ENCODE peak calls at places on chromosomes 12 and 14, in five cellular contexts. I is HCT116, W is fibroblast of lung, N is GM12878, Q is GM23338. T is an unnamed sample. For H3K36me3, the result is how much of the 10 kb centered on the place peaks cover.

GRCh38 chr12:9605490-9605889 is 2.2 kb downstream of the KLRB1 start:
- DNase-seq in I (no peak), W (no peak), N (no peak), Q (no peak), T (no peak)

GRCh38 chr14:64296561-64296960 is 2.4 kb upstream of the ESR2 start:
- DNase-seq in I (no peak), W (peak), N (no peak), Q (no peak), T (peak)

GRCh38 chr14:101820283-101820798 is 58.8 kb downstream of the PPP2R5C start:
- DNase-seq in I (no peak), W (no peak), N (peak), Q (no peak), T (no peak)

GRCh38 chr14:75170797-75171196 is 5.6 kb downstream of the TMED10 start:
- DNase-seq in I (no peak), W (no peak), N (no peak), Q (no peak), T (no peak)

GRCh38 chr14:49303952-49304516 is 282.1 kb downstream of the RPS29 start:
- DNase-seq in I (no peak), W (peak), N (no peak), Q (peak), T (no peak)

GRCh38 chr14:68525516-68525915 is 267.4 kb downstream of the ZFP36L1 start:
- DNase-seq in I (no peak), W (no peak), N (no peak), Q (no peak), T (no peak)

GRCh38 chr14:37903561-37904191 is 304.0 kb upstream of the SSTR1 start:
- DNase-seq in I (peak), W (peak), N (no peak), Q (peak), T (no peak)

GRCh38 chr12:31246470-31246850 is 79.5 kb downstream of the SINHCAF start:
- DNase-seq in I (no peak), W (no peak), N (no peak), Q (no peak), T (peak)

GRCh38 chr14:81164167-81164774 is 56.5 kb downstream of the GTF2A1 start:
- DNase-seq in I (peak), W (peak), N (peak), Q (peak), T (peak)

GRCh38 chr14:31541702-31542101 is 19.5 kb upstream of the NUBPL start:
- DNase-seq in I (no peak), W (no peak), N (no peak), Q (no peak), T (no peak)

GRCh38 chr12:94553130-94553519 is 93.5 kb upstream of the CEP83 start:
- DNase-seq in I (peak), W (peak), N (no peak), Q (no peak), T (peak)

GRCh38 chr12:76010732-76011458 is 20.7 kb downstream of the PHLDA1 start:
- DNase-seq in I (no peak), W (no peak), N (no peak), Q (peak), T (no peak)

GRCh38 chr12:104632724-104633181 is 176.0 kb downstream of the CHST11 start:
- DNase-seq in I (no peak), W (peak), N (no peak), Q (no peak), T (no peak)

GRCh38 chr12:131113562-131113961 is 159.9 kb downstream of the ADGRD1 start:
- DNase-seq in I (no peak), W (no peak), N (no peak), Q (no peak), T (no peak)

GRCh38 chr12:80690513-80690912 is 16.9 kb upstream of the MYF6 start:
- DNase-seq in I (no peak), W (no peak), N (no peak), Q (no peak), T (no peak)

GRCh38 chr14:25537846-25538455 is 488.0 kb upstream of the STXBP6 start:
- DNase-seq in I (no peak), W (no peak), N (no peak), Q (peak), T (no peak)

GRCh38 chr14:71996615-71997014 is 64.4 kb downstream of the RGS6 start:
- DNase-seq in I (no peak), W (no peak), N (no peak), Q (no peak), T (no peak)

GRCh38 chr14:106843951-106844483 is 1317.6 kb downstream of the TMEM121 start:
- DNase-seq in I (no peak), W (no peak), N (no peak), Q (no peak), T (peak)

GRCh38 chr14:76396714-76397187 is 20.8 kb downstream of the ESRRB start:
- DNase-seq in I (no peak), W (no peak), N (no peak), Q (no peak), T (no peak)
- H3K36me3 ChIP-seq in I (under half), W (under half), N (under half), Q (under half), T (under half)

GRCh38 chr14:23351681-23352505 is 794 bp downstream of the SLC22A17 start:
- DNase-seq in I (no peak), W (no peak), N (no peak), Q (peak), T (no peak)
- TF ChIP-seq EZH2 in I (no peak), W (peak), N (no peak), Q (no peak), T (no peak)

GRCh38 chr12:6759741-6760140 is 6.4 kb upstream of the PTMS start:
- DNase-seq in I (no peak), W (no peak), N (no peak), Q (no peak), T (no peak)

GRCh38 chr12:6753772-6754356 is 923 bp upstream of the MLF2 start:
- DNase-seq in I (no peak), W (no peak), N (no peak), Q (peak), T (no peak)

GRCh38 chr12:6758511-6758910 is 5.6 kb upstream of the MLF2 start:
- DNase-seq in I (no peak), W (no peak), N (no peak), Q (peak), T (no peak)

GRCh38 chr12:6754406-6754805 is 1.5 kb upstream of the MLF2 start:
- DNase-seq in I (no peak), W (no peak), N (no peak), Q (no peak), T (no peak)

GRCh38 chr12:6757028-6757689 is 4.2 kb upstream of the MLF2 start:
- DNase-seq in I (no peak), W (no peak), N (no peak), Q (no peak), T (no peak)
- H2AFZ ChIP-seq in I (no peak), W (no peak), N (no peak), Q (no peak), T (no peak)

DNA sequence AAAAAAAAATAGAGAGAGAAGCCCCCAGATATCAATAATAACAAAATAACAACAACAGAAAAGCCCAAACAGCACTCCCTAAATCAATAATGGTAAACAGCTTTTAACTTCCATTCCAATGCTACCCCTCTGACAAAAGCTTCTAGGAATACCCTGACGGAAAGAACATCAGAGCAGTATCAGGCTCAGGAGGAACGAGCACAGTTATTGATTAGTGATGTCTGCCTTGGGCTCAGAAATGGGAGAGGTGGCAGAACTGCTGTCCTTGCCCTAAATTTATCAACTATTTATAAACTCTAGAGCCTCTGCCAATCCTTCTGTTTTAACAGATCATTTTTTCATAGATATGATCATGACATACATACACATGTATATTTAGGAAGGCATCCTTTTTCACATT is 41.9 kb downstream of the P2RX4 start:
- DNase-seq in I (no peak), W (no peak), N (no peak), Q (no peak), T (no peak)
- H3K36me3 ChIP-seq in I (under half), W (under half), N (under half), Q (under half), T (under half)

DNA sequence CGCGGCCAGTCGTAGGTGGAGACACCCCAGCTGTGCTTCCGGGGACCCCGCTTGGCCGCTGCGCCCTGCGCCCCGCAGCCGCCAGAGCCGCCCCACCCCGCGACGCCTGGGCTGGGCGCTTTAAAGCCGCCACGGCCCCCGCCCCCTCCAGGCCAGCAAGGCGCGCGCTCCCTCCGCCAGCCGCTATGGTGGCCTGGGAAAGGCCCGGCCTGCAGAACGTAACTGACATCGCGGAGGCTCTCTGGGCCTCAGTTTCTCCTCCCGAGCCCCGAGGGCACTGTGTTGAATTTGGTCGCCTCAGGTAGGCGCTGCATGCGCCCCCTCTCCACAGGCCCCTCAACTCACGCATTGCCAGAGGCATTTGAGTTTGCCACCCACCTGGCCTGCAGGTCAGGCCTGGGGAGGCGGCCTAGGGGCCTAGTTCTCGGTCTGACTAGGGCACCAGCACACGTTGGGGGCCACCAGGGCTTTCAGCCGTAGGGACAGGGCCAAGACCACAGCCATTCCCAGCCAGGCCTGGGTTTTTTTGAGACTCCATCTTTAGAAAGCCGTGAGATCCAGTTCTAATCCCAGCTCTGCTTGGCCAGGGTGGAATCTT is at the start of gene NGB:
- DNase-seq in I (no peak), W (no peak), N (no peak), Q (peak), T (no peak)
- TF ChIP-seq EZH2 in I (no peak), W (no peak), N (no peak), Q (peak), T (no peak)

DNA sequence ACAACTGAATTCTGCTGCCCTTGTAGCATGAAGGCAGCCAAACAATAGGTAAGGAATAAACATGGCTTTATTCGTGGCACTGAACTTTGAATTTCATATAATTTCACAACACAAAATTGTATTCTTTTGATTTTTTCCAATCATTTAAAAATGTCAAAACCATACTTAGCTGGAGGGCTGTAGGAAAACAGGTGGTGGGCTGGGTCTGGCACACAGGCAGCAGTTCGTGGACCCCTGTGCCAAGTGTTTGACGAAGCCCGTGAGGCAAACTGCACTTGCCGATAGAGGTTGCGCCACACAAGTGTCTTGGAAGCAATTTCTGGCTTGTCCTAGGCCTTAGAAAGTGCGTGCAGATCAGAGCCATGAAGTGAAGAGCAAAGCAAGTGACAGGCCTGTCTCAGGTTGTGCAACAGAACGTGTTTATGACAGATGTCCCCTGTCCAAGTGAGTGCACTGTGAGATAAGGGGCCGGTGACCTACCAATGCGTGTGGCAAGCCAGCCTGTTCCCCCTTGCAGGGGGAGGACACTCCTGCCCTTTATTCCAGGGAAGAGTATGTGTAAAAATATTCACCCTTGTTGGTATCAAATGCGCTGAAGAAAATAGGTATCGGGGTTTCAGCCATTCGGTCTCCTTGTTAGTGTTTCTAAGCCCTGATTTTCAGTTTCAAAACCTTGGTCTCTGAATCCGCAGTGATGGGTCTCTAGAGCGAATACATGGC is 803 bp upstream of the CHPT1 start:
- DNase-seq in I (no peak), W (peak), N (no peak), Q (peak), T (no peak)
- H2AFZ ChIP-seq in I (peak), W (peak), N (peak), Q (peak), T (peak)

GRCh38 chr12:40330180-40330579 is 105.4 kb downstream of the LRRK2 start:
- DNase-seq in I (no peak), W (no peak), N (no peak), Q (no peak), T (no peak)
- H3K36me3 ChIP-seq in I (under half), W (under half), N (under half), Q (under half), T (under half)

GRCh38 chr14:35121887-35122695 is at the start of the genes PPP2R3C and PRORP:
- DNase-seq in I (peak), W (peak), N (peak), Q (peak), T (peak)
- TF ChIP-seq EZH2 in I (no peak), W (no peak), N (no peak), Q (no peak), T (no peak)

T was measured in PC-9.